ENCODE peak calls at places on chromosomes 1 and 21, in six cellular contexts. G is occipital lobe; P is GM23248; Z is mesendoderm; S is stimulated activated CD8-positive, alpha-beta memory T cell treated with anti-CD3 and anti-CD28 coated beads, Interleukin-2, amount 100 ng/mL, for 1 hour; C is endothelial cell. E is an unnamed sample.

GRCh38 chr1:147892216-147892615 is 10.4 kb upstream of the GJA8 start:
- DNase-seq in G (no peak), P (peak), Z (peak), S (no peak), C (no peak), E (peak)

GRCh38 chr1:7018826-7019225 is 233.6 kb downstream of the CAMTA1 start:
- DNase-seq in G (no peak), P (no peak), Z (no peak), S (no peak), C (no peak), E (no peak)

GRCh38 chr21:42454791-42455190 is 41.2 kb downstream of the RSPH1 start:
- DNase-seq in G (no peak), P (no peak), Z (no peak), S (no peak), C (no peak), E (no peak)

GRCh38 chr1:77399250-77400086 is 117.6 kb downstream of the AK5 start:
- DNase-seq in G (peak), P (no peak), Z (no peak), S (no peak), C (no peak), E (peak)

GRCh38 chr1:116432655-116433282 is 59.7 kb downstream of the ATP1A1 start:
- DNase-seq in G (no peak), P (no peak), Z (no peak), S (no peak), C (no peak), E (no peak)

GRCh38 chr21:43930074-43930847 is 65.2 kb downstream of the AGPAT3 start:
- DNase-seq in G (no peak), P (no peak), Z (no peak), S (no peak), C (no peak), E (no peak)

GRCh38 chr21:31335957-31336738 is 7.9 kb downstream of the TIAM1 start:
- DNase-seq in G (peak), P (peak), Z (no peak), S (no peak), C (no peak), E (peak)

GRCh38 chr1:201371841-201372240 is 5.6 kb downstream of the TNNT2 start:
- DNase-seq in G (no peak), P (no peak), Z (no peak), S (no peak), C (no peak), E (no peak)

GRCh38 chr21:38351961-38352521 is 95.2 kb downstream of the KCNJ15 start:
- DNase-seq in G (no peak), P (peak), Z (peak), S (no peak), C (no peak), E (no peak)

GRCh38 chr1:227749916-227750710 is 14.9 kb downstream of the SNAP47 start:
- DNase-seq in G (no peak), P (no peak), Z (no peak), S (no peak), C (no peak), E (no peak)

GRCh38 chr1:234825498-234826176 is 215.7 kb upstream of the IRF2BP2 start:
- DNase-seq in G (no peak), P (no peak), Z (no peak), S (no peak), C (no peak), E (no peak)

GRCh38 chr21:38468989-38469388 is 29.3 kb downstream of the ERG start:
- DNase-seq in G (no peak), P (peak), Z (no peak), S (no peak), C (no peak), E (no peak)

GRCh38 chr1:170162385-170163226 is 16.8 kb downstream of the NTMT2 start:
- DNase-seq in G (no peak), P (peak), Z (peak), S (no peak), C (peak), E (no peak)

GRCh38 chr1:1841575-1841991 is 49.3 kb downstream of the GNB1 start:
- DNase-seq in G (no peak), P (peak), Z (no peak), S (no peak), C (no peak), E (peak)

GRCh38 chr1:22176258-22176657 is 33.4 kb upstream of the WNT4 start:
- DNase-seq in G (no peak), P (no peak), Z (no peak), S (no peak), C (no peak), E (no peak)

GRCh38 chr21:35059742-35060141 is 10.6 kb upstream of the RUNX1 start:
- DNase-seq in G (no peak), P (peak), Z (no peak), S (no peak), C (no peak), E (no peak)

GRCh38 chr1:77927414-77927813 is 39.0 kb downstream of the NEXN start:
- DNase-seq in G (no peak), P (no peak), Z (no peak), S (no peak), C (no peak), E (no peak)

GRCh38 chr1:8133190-8133589 is 107.1 kb upstream of the ERRFI1 start:
- DNase-seq in G (no peak), P (peak), Z (peak), S (no peak), C (no peak), E (no peak)

GRCh38 chr21:16196521-16197208 is 466.9 kb downstream of the USP25 start:
- DNase-seq in G (no peak), P (peak), Z (no peak), S (no peak), C (no peak), E (no peak)

GRCh38 chr21:34592120-34592561 is 22.8 kb downstream of the RCAN1 start:
- DNase-seq in G (peak), P (peak), Z (no peak), S (no peak), C (no peak), E (no peak)

GRCh38 chr1:179753061-179753460 is 10.0 kb downstream of the FAM163A start:
- DNase-seq in G (no peak), P (no peak), Z (no peak), S (no peak), C (no peak), E (no peak)

GRCh38 chr1:27430903-27431653 is 38.7 kb downstream of the GPR3 start:
- DNase-seq in G (no peak), P (peak), Z (no peak), S (no peak), C (no peak), E (peak)

GRCh38 chr1:234250747-234251146 is 122.5 kb upstream of the COA6 start:
- DNase-seq in G (no peak), P (no peak), Z (peak), S (no peak), C (no peak), E (no peak)

GRCh38 chr1:8497196-8497878 is 179.4 kb downstream of the SLC45A1 start:
- DNase-seq in G (no peak), P (peak), Z (no peak), S (no peak), C (no peak), E (no peak)

GRCh38 chr1:162565460-162565859 is 3.9 kb downstream of the UAP1 start:
- DNase-seq in G (no peak), P (no peak), Z (no peak), S (no peak), C (no peak), E (no peak)

GRCh38 chr1:7885513-7886298 is 32.8 kb upstream of the UTS2 start:
- DNase-seq in G (no peak), P (peak), Z (peak), S (no peak), C (no peak), E (no peak)

GRCh38 chr1:212228591-212229119 is 56.6 kb upstream of the PPP2R5A start:
- DNase-seq in G (no peak), P (no peak), Z (no peak), S (no peak), C (no peak), E (no peak)

GRCh38 chr1:21570528-21570875 is 61.3 kb downstream of the ALPL start:
- DNase-seq in G (no peak), P (no peak), Z (no peak), S (no peak), C (no peak), E (no peak)

GRCh38 chr21:27448960-27449359 is 482.1 kb upstream of the ADAMTS5 start:
- DNase-seq in G (no peak), P (no peak), Z (no peak), S (no peak), C (no peak), E (no peak)

GRCh38 chr1:39852876-39853275 is 30.4 kb downstream of the TRIT1 start:
- DNase-seq in G (no peak), P (no peak), Z (no peak), S (no peak), C (no peak), E (no peak)

GRCh38 chr21:27320868-27321267 is 354.0 kb upstream of the ADAMTS5 start:
- DNase-seq in G (no peak), P (no peak), Z (no peak), S (no peak), C (no peak), E (no peak)

GRCh38 chr1:161706483-161707347 is at the start of gene FCRLA:
- DNase-seq in G (peak), P (peak), Z (no peak), S (no peak), C (no peak), E (peak)

GRCh38 chr1:206513312-206514111 is 6.2 kb downstream of the RASSF5 start:
- DNase-seq in G (no peak), P (peak), Z (no peak), S (no peak), C (no peak), E (no peak)

GRCh38 chr1:245516178-245516829 is 361.5 kb downstream of the KIF26B start:
- DNase-seq in G (no peak), P (no peak), Z (no peak), S (no peak), C (no peak), E (no peak)